ENCODE peak calls at places on chromosomes 2 and 18, in four cellular contexts. M, T, U and W are unnamed samples.

GRCh38 chr2:234293973-234294372 is 202.9 kb downstream of the ARL4C start:
- DNase-seq in M (no peak), T (no peak), U (no peak), W (no peak)

GRCh38 chr2:130252880-130253645 is 54.8 kb upstream of the TUBA3E start:
- DNase-seq in M (no peak), T (peak), U (no peak), W (peak)

GRCh38 chr18:62452280-62452824 is 70.5 kb upstream of the ZCCHC2 start:
- DNase-seq in M (no peak), T (no peak), U (no peak), W (no peak)

GRCh38 chr2:201363857-201364560 is 6.9 kb upstream of the FLACC1 start:
- DNase-seq in M (peak), T (peak), U (no peak), W (no peak)

GRCh38 chr2:219392754-219393153 is 5.0 kb upstream of the DNPEP start:
- DNase-seq in M (no peak), T (no peak), U (no peak), W (peak)

GRCh38 chr2:98757904-98758421 is 27.0 kb upstream of the MGAT4A start:
- DNase-seq in M (peak), T (peak), U (peak), W (no peak)

GRCh38 chr2:144048631-144049060 is 471.3 kb downstream of the ZEB2 start:
- DNase-seq in M (no peak), T (no peak), U (no peak), W (no peak)

GRCh38 chr2:26099933-26100332 is 66.0 kb downstream of the RAB10 start:
- DNase-seq in M (no peak), T (no peak), U (no peak), W (no peak)

GRCh38 chr2:232525796-232526195 is at the start of gene CHRND:
- DNase-seq in M (no peak), T (no peak), U (peak), W (no peak)

GRCh38 chr18:6595666-6596065 is 133.8 kb upstream of the ARHGAP28 start:
- DNase-seq in M (no peak), T (no peak), U (no peak), W (no peak)

GRCh38 chr2:31397099-31397498 is 17.4 kb downstream of the XDH start:
- DNase-seq in M (no peak), T (no peak), U (peak), W (no peak)

GRCh38 chr18:74478876-74479275 is 17.3 kb upstream of the CNDP2 start:
- DNase-seq in M (no peak), T (no peak), U (no peak), W (no peak)

GRCh38 chr2:146853741-146854444 is 990.9 kb upstream of the ACVR2A start:
- DNase-seq in M (peak), T (no peak), U (no peak), W (no peak)

GRCh38 chr18:70228546-70228945 is 23.1 kb upstream of the RTTN start:
- DNase-seq in M (no peak), T (no peak), U (no peak), W (no peak)

GRCh38 chr2:127810156-127810636 is 775 bp downstream of the WDR33 start:
- DNase-seq in M (peak), T (peak), U (peak), W (no peak)

GRCh38 chr2:215451012-215451756 is 15.3 kb upstream of the FN1 start:
- DNase-seq in M (peak), T (no peak), U (no peak), W (no peak)

GRCh38 chr2:192604295-192604694 is 409.6 kb upstream of the TMEFF2 start:
- DNase-seq in M (no peak), T (no peak), U (no peak), W (no peak)

GRCh38 chr2:142716463-142717242 is 160.8 kb upstream of the KYNU start:
- DNase-seq in M (peak), T (no peak), U (peak), W (no peak)

GRCh38 chr18:49021433-49022129 is 70.8 kb upstream of the SMAD7 start:
- DNase-seq in M (peak), T (peak), U (peak), W (peak)
- TF ChIP-seq CTCF in M (peak), T (peak), U (peak), W (peak)

DNA sequence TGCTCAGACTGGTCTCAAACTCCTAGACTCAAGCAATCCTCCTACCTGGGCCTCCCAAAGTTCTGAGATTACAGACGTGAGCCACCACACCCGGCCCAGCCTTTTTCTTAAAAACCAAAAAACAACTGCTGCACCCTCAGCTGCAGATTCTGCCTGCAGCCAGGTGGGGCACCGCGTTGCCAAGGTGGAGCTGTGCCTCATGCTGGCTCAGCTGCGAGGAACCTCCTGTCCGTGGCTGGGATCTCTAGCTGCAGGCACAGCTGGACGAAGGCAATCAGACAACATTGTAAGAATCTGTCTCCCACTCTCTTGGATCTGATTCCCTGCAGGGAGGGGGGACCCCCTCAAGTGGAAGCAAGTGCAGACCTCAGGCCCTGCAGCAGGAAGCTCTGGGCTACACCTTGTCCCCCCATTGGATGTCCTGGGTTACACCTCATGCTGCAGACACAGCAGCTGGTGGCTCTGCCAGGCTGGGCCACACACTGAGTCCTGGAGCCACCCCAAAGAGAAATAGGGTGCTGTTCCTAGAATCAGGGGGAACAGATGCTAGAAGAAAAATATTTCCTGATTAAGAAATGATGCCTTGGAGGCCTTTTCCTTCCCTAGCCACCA is 24.1 kb downstream of the CIDEA start:
- DNase-seq in M (no peak), T (no peak), U (no peak), W (no peak)
- TF ChIP-seq CTCF in M (no peak), T (peak), U (no peak), W (peak)

GRCh38 chr2:241146286-241146685 is 3.0 kb downstream of the PASK start:
- DNase-seq in M (no peak), T (no peak), U (no peak), W (no peak)
- TF ChIP-seq CTCF in M (no peak), T (no peak), U (no peak), W (no peak)

GRCh38 chr2:148202237-148202636 is 181.3 kb downstream of the MBD5 start:
- DNase-seq in M (no peak), T (no peak), U (no peak), W (no peak)

GRCh38 chr2:148207111-148207510 is 186.2 kb downstream of the MBD5 start:
- DNase-seq in M (no peak), T (no peak), U (no peak), W (no peak)

DNA sequence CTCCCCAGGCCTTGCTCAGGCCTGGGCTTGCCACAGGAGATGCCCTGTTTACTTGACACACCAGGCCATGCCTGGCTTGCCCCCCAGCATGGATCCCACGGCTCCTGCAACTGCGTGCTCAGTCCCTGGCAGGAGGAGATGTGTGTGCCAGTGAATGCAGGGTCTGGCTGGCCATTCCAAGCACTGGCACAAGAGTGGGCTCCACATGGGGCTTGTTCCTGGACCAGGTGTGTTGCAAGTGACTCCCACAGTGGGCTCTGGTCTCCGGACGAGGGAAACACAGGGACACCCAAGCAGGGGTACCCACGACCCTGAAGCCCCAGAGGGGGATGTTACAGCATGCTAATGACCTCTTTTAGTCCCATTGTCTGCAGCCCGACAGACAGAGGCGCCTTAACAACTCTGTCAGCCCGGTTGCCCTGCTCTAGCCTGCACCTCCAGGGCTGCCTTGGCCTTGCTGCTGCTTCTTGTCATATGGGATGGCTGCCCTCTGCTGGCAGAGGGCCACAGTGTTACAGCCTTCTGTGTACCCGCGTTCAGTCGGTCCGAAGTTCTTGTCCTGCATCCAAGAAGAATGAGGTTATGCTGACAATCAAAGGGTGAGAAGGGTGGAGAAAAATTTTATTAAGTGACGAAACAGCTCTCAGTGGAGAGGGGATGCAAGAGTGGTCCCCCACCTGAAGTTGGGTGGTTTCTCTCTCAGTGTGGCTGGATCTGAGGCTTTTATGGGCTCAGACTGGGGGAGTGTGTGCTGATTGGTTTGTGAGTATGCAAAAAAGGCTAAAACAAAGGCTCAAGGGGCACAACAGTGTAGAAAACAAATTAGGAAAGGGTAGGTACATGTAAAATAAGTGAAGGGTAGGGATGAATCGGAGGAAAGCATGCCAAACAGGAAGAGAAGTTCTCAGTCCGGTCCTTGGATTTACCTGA is 180.4 kb downstream of the MBD5 start:
- DNase-seq in M (peak), T (no peak), U (peak), W (peak)
- TF ChIP-seq CTCF in M (peak), T (peak), U (peak), W (peak)

DNA sequence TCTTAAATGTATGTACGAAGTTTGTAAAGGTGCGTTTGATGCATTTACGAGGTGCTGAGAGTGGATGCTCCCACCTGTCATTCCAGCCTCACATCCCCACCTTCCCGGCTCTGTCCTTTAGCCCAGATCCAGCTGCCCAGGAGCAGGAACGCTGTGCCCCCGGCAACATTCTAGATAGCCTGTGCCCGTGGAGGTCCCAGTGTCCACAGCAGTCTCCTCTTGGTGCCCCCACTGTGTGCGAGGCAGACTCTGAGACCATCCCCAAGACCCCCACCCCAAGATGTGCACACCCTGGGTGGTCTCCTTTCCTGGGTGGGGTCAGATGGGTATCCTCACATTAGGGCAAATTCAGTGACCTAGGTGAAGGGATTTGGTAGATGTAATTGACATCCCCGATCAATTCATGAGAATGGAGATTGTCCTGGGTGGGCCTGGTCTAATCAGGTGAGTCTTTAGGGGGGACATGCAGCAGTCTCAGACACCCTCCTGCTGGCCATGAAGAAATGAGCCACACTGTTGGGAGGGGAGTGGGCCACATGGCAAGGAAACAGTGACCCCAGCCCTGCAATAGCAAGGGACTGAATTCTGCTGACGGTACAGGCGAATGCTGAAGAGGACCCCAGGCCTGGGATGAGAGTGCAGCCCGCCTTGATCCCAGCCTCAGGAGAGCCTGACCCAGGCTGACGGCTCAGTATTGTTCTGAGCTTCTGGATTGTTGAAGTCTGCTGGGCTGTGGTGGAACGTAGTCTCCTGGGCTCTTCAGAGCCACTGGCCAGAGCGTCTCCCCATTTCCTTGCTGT is 203.3 kb downstream of the FAM210A start:
- DNase-seq in M (no peak), T (no peak), U (no peak), W (peak)
- TF ChIP-seq CTCF in M (no peak), T (no peak), U (no peak), W (no peak)

GRCh38 chr2:120344991-120345975 is 653 bp upstream of the INHBB start:
- DNase-seq in M (peak), T (peak), U (no peak), W (no peak)
- TF ChIP-seq CTCF in M (no peak), T (no peak), U (no peak), W (no peak)